ENCODE peak calls at places on chromosome 9, in nine cellular contexts. One of them, this sample, is unnamed.

GRCh38 chr9:69168709-69169217 is 5.3 kb upstream of the TJP2 start:
- DNase-seq in psoas muscle: no peak
- DNase-seq in cardiac muscle cell: peak
- DNase-seq in kidney epithelial cell: no peak
- DNase-seq in NCI-H146: peak
- DNase-seq in HEK293T: no peak
- DNase-seq in caudate nucleus: no peak
- DNase-seq in activated CD8-positive, alpha-beta memory T cell treated with anti-CD3 and anti-CD28 coated beads, Interleukin-2, amount 50 U/mL, for 48 hours: peak
- DNase-seq in AG10803: peak
- DNase-seq in this sample: no peak

GRCh38 chr9:111050819-111051218 is 12.5 kb upstream of the LPAR1 start:
- DNase-seq in psoas muscle: no peak
- DNase-seq in cardiac muscle cell: peak
- DNase-seq in kidney epithelial cell: no peak
- DNase-seq in NCI-H146: no peak
- DNase-seq in HEK293T: no peak
- DNase-seq in caudate nucleus: no peak
- DNase-seq in activated CD8-positive, alpha-beta memory T cell treated with anti-CD3 and anti-CD28 coated beads, Interleukin-2, amount 50 U/mL, for 48 hours: no peak
- DNase-seq in AG10803: peak
- DNase-seq in this sample: no peak

GRCh38 chr9:114269023-114269422 is 53.9 kb upstream of the ORM1 start:
- DNase-seq in psoas muscle: no peak
- DNase-seq in cardiac muscle cell: no peak
- DNase-seq in kidney epithelial cell: no peak
- DNase-seq in NCI-H146: no peak
- DNase-seq in HEK293T: no peak
- DNase-seq in caudate nucleus: no peak
- DNase-seq in activated CD8-positive, alpha-beta memory T cell treated with anti-CD3 and anti-CD28 coated beads, Interleukin-2, amount 50 U/mL, for 48 hours: no peak
- DNase-seq in AG10803: no peak
- DNase-seq in this sample: no peak

GRCh38 chr9:87711857-87712800 is 13.8 kb upstream of the CTSL start:
- DNase-seq in psoas muscle: peak
- DNase-seq in cardiac muscle cell: peak
- DNase-seq in kidney epithelial cell: peak
- DNase-seq in NCI-H146: no peak
- DNase-seq in HEK293T: no peak
- DNase-seq in caudate nucleus: no peak
- DNase-seq in activated CD8-positive, alpha-beta memory T cell treated with anti-CD3 and anti-CD28 coated beads, Interleukin-2, amount 50 U/mL, for 48 hours: no peak
- DNase-seq in AG10803: peak
- DNase-seq in this sample: no peak

GRCh38 chr9:106203832-106204516 is 509.6 kb downstream of the TMEM38B start:
- DNase-seq in psoas muscle: no peak
- DNase-seq in cardiac muscle cell: no peak
- DNase-seq in kidney epithelial cell: no peak
- DNase-seq in NCI-H146: no peak
- DNase-seq in HEK293T: no peak
- DNase-seq in caudate nucleus: no peak
- DNase-seq in activated CD8-positive, alpha-beta memory T cell treated with anti-CD3 and anti-CD28 coated beads, Interleukin-2, amount 50 U/mL, for 48 hours: no peak
- DNase-seq in AG10803: no peak
- DNase-seq in this sample: no peak

GRCh38 chr9:114016101-114016500 is 62.0 kb downstream of the AMBP start:
- DNase-seq in psoas muscle: no peak
- DNase-seq in cardiac muscle cell: no peak
- DNase-seq in kidney epithelial cell: no peak
- DNase-seq in NCI-H146: no peak
- DNase-seq in HEK293T: no peak
- DNase-seq in caudate nucleus: no peak
- DNase-seq in activated CD8-positive, alpha-beta memory T cell treated with anti-CD3 and anti-CD28 coated beads, Interleukin-2, amount 50 U/mL, for 48 hours: peak
- DNase-seq in AG10803: no peak
- DNase-seq in this sample: peak

GRCh38 chr9:34380034-34380510 is 3.4 kb upstream of the MYORG start:
- DNase-seq in psoas muscle: no peak
- DNase-seq in cardiac muscle cell: peak
- DNase-seq in kidney epithelial cell: no peak
- DNase-seq in NCI-H146: peak
- DNase-seq in HEK293T: no peak
- DNase-seq in caudate nucleus: no peak
- DNase-seq in activated CD8-positive, alpha-beta memory T cell treated with anti-CD3 and anti-CD28 coated beads, Interleukin-2, amount 50 U/mL, for 48 hours: peak
- DNase-seq in AG10803: no peak
- DNase-seq in this sample: peak

GRCh38 chr9:107422189-107422802 is 67.3 kb downstream of the KLF4 start:
- DNase-seq in psoas muscle: peak
- DNase-seq in cardiac muscle cell: peak
- DNase-seq in kidney epithelial cell: peak
- DNase-seq in NCI-H146: peak
- DNase-seq in HEK293T: peak
- DNase-seq in caudate nucleus: no peak
- DNase-seq in activated CD8-positive, alpha-beta memory T cell treated with anti-CD3 and anti-CD28 coated beads, Interleukin-2, amount 50 U/mL, for 48 hours: peak
- DNase-seq in AG10803: peak
- DNase-seq in this sample: peak

GRCh38 chr9:129383415-129384088 is 205.5 kb upstream of the IER5L start:
- DNase-seq in psoas muscle: peak
- DNase-seq in cardiac muscle cell: peak
- DNase-seq in kidney epithelial cell: no peak
- DNase-seq in NCI-H146: no peak
- DNase-seq in HEK293T: no peak
- DNase-seq in caudate nucleus: no peak
- DNase-seq in activated CD8-positive, alpha-beta memory T cell treated with anti-CD3 and anti-CD28 coated beads, Interleukin-2, amount 50 U/mL, for 48 hours: peak
- DNase-seq in AG10803: peak
- DNase-seq in this sample: peak

GRCh38 chr9:27193886-27194285 is 84.9 kb downstream of the TEK start:
- DNase-seq in psoas muscle: no peak
- DNase-seq in cardiac muscle cell: no peak
- DNase-seq in kidney epithelial cell: no peak
- DNase-seq in NCI-H146: no peak
- DNase-seq in HEK293T: no peak
- DNase-seq in caudate nucleus: no peak
- DNase-seq in activated CD8-positive, alpha-beta memory T cell treated with anti-CD3 and anti-CD28 coated beads, Interleukin-2, amount 50 U/mL, for 48 hours: no peak
- DNase-seq in AG10803: no peak
- DNase-seq in this sample: no peak

GRCh38 chr9:35962126-35962906 is 4.4 kb upstream of the OR2S2 start:
- DNase-seq in psoas muscle: peak
- DNase-seq in cardiac muscle cell: peak
- DNase-seq in kidney epithelial cell: no peak
- DNase-seq in NCI-H146: no peak
- DNase-seq in HEK293T: no peak
- DNase-seq in caudate nucleus: no peak
- DNase-seq in activated CD8-positive, alpha-beta memory T cell treated with anti-CD3 and anti-CD28 coated beads, Interleukin-2, amount 50 U/mL, for 48 hours: no peak
- DNase-seq in AG10803: peak
- DNase-seq in this sample: peak

GRCh38 chr9:122056484-122056883 is 36.6 kb downstream of the TTLL11 start:
- DNase-seq in psoas muscle: no peak
- DNase-seq in cardiac muscle cell: no peak
- DNase-seq in kidney epithelial cell: no peak
- DNase-seq in NCI-H146: no peak
- DNase-seq in HEK293T: peak
- DNase-seq in caudate nucleus: no peak
- DNase-seq in activated CD8-positive, alpha-beta memory T cell treated with anti-CD3 and anti-CD28 coated beads, Interleukin-2, amount 50 U/mL, for 48 hours: no peak
- DNase-seq in AG10803: no peak
- DNase-seq in this sample: peak

GRCh38 chr9:114327749-114328148 is 1.9 kb upstream of the ORM2 start:
- DNase-seq in psoas muscle: no peak
- DNase-seq in cardiac muscle cell: no peak
- DNase-seq in kidney epithelial cell: no peak
- DNase-seq in NCI-H146: no peak
- DNase-seq in HEK293T: no peak
- DNase-seq in caudate nucleus: no peak
- DNase-seq in activated CD8-positive, alpha-beta memory T cell treated with anti-CD3 and anti-CD28 coated beads, Interleukin-2, amount 50 U/mL, for 48 hours: no peak
- DNase-seq in AG10803: no peak
- DNase-seq in this sample: peak

GRCh38 chr9:110767559-110768063 is 99.0 kb downstream of the MUSK start:
- DNase-seq in psoas muscle: peak
- DNase-seq in cardiac muscle cell: peak
- DNase-seq in kidney epithelial cell: no peak
- DNase-seq in NCI-H146: no peak
- DNase-seq in HEK293T: no peak
- DNase-seq in caudate nucleus: no peak
- DNase-seq in activated CD8-positive, alpha-beta memory T cell treated with anti-CD3 and anti-CD28 coated beads, Interleukin-2, amount 50 U/mL, for 48 hours: no peak
- DNase-seq in AG10803: peak
- DNase-seq in this sample: no peak

GRCh38 chr9:98521141-98521540 is 187.6 kb downstream of the GABBR2 start:
- DNase-seq in psoas muscle: no peak
- DNase-seq in cardiac muscle cell: peak
- DNase-seq in kidney epithelial cell: peak
- DNase-seq in NCI-H146: no peak
- DNase-seq in HEK293T: no peak
- DNase-seq in caudate nucleus: no peak
- DNase-seq in activated CD8-positive, alpha-beta memory T cell treated with anti-CD3 and anti-CD28 coated beads, Interleukin-2, amount 50 U/mL, for 48 hours: no peak
- DNase-seq in AG10803: peak
- DNase-seq in this sample: no peak

GRCh38 chr9:121596515-121596914 is 54.9 kb upstream of the DAB2IP start:
- DNase-seq in psoas muscle: no peak
- DNase-seq in cardiac muscle cell: no peak
- DNase-seq in kidney epithelial cell: no peak
- DNase-seq in NCI-H146: no peak
- DNase-seq in HEK293T: no peak
- DNase-seq in caudate nucleus: no peak
- DNase-seq in activated CD8-positive, alpha-beta memory T cell treated with anti-CD3 and anti-CD28 coated beads, Interleukin-2, amount 50 U/mL, for 48 hours: no peak
- DNase-seq in AG10803: peak
- DNase-seq in this sample: no peak

GRCh38 chr9:125609744-125610143 is 97.3 kb downstream of the MAPKAP1 start:
- DNase-seq in psoas muscle: no peak
- DNase-seq in cardiac muscle cell: no peak
- DNase-seq in kidney epithelial cell: no peak
- DNase-seq in NCI-H146: no peak
- DNase-seq in HEK293T: no peak
- DNase-seq in caudate nucleus: no peak
- DNase-seq in activated CD8-positive, alpha-beta memory T cell treated with anti-CD3 and anti-CD28 coated beads, Interleukin-2, amount 50 U/mL, for 48 hours: no peak
- DNase-seq in AG10803: no peak
- DNase-seq in this sample: no peak

GRCh38 chr9:115164511-115164974 is 46.6 kb upstream of the TNC start:
- DNase-seq in psoas muscle: peak
- DNase-seq in cardiac muscle cell: peak
- DNase-seq in kidney epithelial cell: peak
- DNase-seq in NCI-H146: no peak
- DNase-seq in HEK293T: no peak
- DNase-seq in caudate nucleus: no peak
- DNase-seq in activated CD8-positive, alpha-beta memory T cell treated with anti-CD3 and anti-CD28 coated beads, Interleukin-2, amount 50 U/mL, for 48 hours: no peak
- DNase-seq in AG10803: peak
- DNase-seq in this sample: no peak

GRCh38 chr9:72440383-72440782 is 75.4 kb upstream of the ZFAND5 start:
- DNase-seq in psoas muscle: no peak
- DNase-seq in cardiac muscle cell: no peak
- DNase-seq in kidney epithelial cell: no peak
- DNase-seq in NCI-H146: no peak
- DNase-seq in HEK293T: no peak
- DNase-seq in caudate nucleus: no peak
- DNase-seq in activated CD8-positive, alpha-beta memory T cell treated with anti-CD3 and anti-CD28 coated beads, Interleukin-2, amount 50 U/mL, for 48 hours: no peak
- DNase-seq in AG10803: no peak
- DNase-seq in this sample: no peak

GRCh38 chr9:92350129-92350739 is 24.5 kb downstream of the CENPP start:
- DNase-seq in psoas muscle: no peak
- DNase-seq in cardiac muscle cell: peak
- DNase-seq in kidney epithelial cell: no peak
- DNase-seq in NCI-H146: no peak
- DNase-seq in HEK293T: no peak
- DNase-seq in caudate nucleus: no peak
- DNase-seq in activated CD8-positive, alpha-beta memory T cell treated with anti-CD3 and anti-CD28 coated beads, Interleukin-2, amount 50 U/mL, for 48 hours: no peak
- DNase-seq in AG10803: peak
- DNase-seq in this sample: no peak

GRCh38 chr9:89426389-89426961 is 71.4 kb downstream of the SEMA4D start:
- DNase-seq in psoas muscle: no peak
- DNase-seq in cardiac muscle cell: no peak
- DNase-seq in kidney epithelial cell: no peak
- DNase-seq in NCI-H146: no peak
- DNase-seq in HEK293T: no peak
- DNase-seq in caudate nucleus: no peak
- DNase-seq in activated CD8-positive, alpha-beta memory T cell treated with anti-CD3 and anti-CD28 coated beads, Interleukin-2, amount 50 U/mL, for 48 hours: peak
- DNase-seq in AG10803: no peak
- DNase-seq in this sample: no peak

GRCh38 chr9:132583584-132584304 is 1.3 kb downstream of the BARHL1 start:
- DNase-seq in psoas muscle: no peak
- DNase-seq in cardiac muscle cell: no peak
- DNase-seq in kidney epithelial cell: no peak
- DNase-seq in NCI-H146: no peak
- DNase-seq in HEK293T: no peak
- DNase-seq in caudate nucleus: no peak
- DNase-seq in activated CD8-positive, alpha-beta memory T cell treated with anti-CD3 and anti-CD28 coated beads, Interleukin-2, amount 50 U/mL, for 48 hours: no peak
- DNase-seq in AG10803: no peak
- DNase-seq in this sample: no peak

GRCh38 chr9:121261107-121261460 is 6.9 kb upstream of the GSN start:
- DNase-seq in psoas muscle: peak
- DNase-seq in cardiac muscle cell: peak
- DNase-seq in kidney epithelial cell: no peak
- DNase-seq in NCI-H146: no peak
- DNase-seq in HEK293T: no peak
- DNase-seq in caudate nucleus: no peak
- DNase-seq in activated CD8-positive, alpha-beta memory T cell treated with anti-CD3 and anti-CD28 coated beads, Interleukin-2, amount 50 U/mL, for 48 hours: no peak
- DNase-seq in AG10803: peak
- DNase-seq in this sample: peak

GRCh38 chr9:94788706-94789105 is 62.2 kb downstream of the AOPEP start:
- DNase-seq in psoas muscle: no peak
- DNase-seq in cardiac muscle cell: no peak
- DNase-seq in kidney epithelial cell: no peak
- DNase-seq in NCI-H146: no peak
- DNase-seq in HEK293T: no peak
- DNase-seq in caudate nucleus: no peak
- DNase-seq in activated CD8-positive, alpha-beta memory T cell treated with anti-CD3 and anti-CD28 coated beads, Interleukin-2, amount 50 U/mL, for 48 hours: no peak
- DNase-seq in AG10803: no peak
- DNase-seq in this sample: no peak

GRCh38 chr9:78365979-78366697 is 69.2 kb downstream of the PSAT1 start:
- DNase-seq in psoas muscle: no peak
- DNase-seq in cardiac muscle cell: peak
- DNase-seq in kidney epithelial cell: no peak
- DNase-seq in NCI-H146: no peak
- DNase-seq in HEK293T: peak
- DNase-seq in caudate nucleus: no peak
- DNase-seq in activated CD8-positive, alpha-beta memory T cell treated with anti-CD3 and anti-CD28 coated beads, Interleukin-2, amount 50 U/mL, for 48 hours: no peak
- DNase-seq in AG10803: peak
- DNase-seq in this sample: no peak

GRCh38 chr9:137423001-137423809 is at the start of the genes EXD3 and NOXA1:
- DNase-seq in psoas muscle: peak
- DNase-seq in cardiac muscle cell: peak
- DNase-seq in kidney epithelial cell: peak
- DNase-seq in NCI-H146: peak
- DNase-seq in HEK293T: peak
- DNase-seq in caudate nucleus: no peak
- DNase-seq in activated CD8-positive, alpha-beta memory T cell treated with anti-CD3 and anti-CD28 coated beads, Interleukin-2, amount 50 U/mL, for 48 hours: peak
- DNase-seq in AG10803: peak
- DNase-seq in this sample: peak

GRCh38 chr9:127053908-127054307 is 68.5 kb downstream of the ANGPTL2 start:
- DNase-seq in psoas muscle: no peak
- DNase-seq in cardiac muscle cell: no peak
- DNase-seq in kidney epithelial cell: no peak
- DNase-seq in NCI-H146: no peak
- DNase-seq in HEK293T: no peak
- DNase-seq in caudate nucleus: no peak
- DNase-seq in activated CD8-positive, alpha-beta memory T cell treated with anti-CD3 and anti-CD28 coated beads, Interleukin-2, amount 50 U/mL, for 48 hours: no peak
- DNase-seq in AG10803: no peak
- DNase-seq in this sample: no peak